ENCODE peak calls at places on chromosome 2, in seven cellular contexts. G is posterior vena cava, J is anterior cingulate cortex, C is fibroblast of the aortic adventitia, W is gastrocnemius medialis, U is amniotic stem cell, L is right atrium auricular region. E is an unnamed sample.

GRCh38 chr2:171963198-171963597 is 36.6 kb upstream of the METAP1D start:
- DNase-seq in G (no peak), J (no peak), C (no peak), W (no peak), U (no peak), L (no peak), E (no peak)

GRCh38 chr2:84788498-84788897 is 92.4 kb downstream of the TRABD2A start:
- DNase-seq in G (no peak), J (no peak), C (no peak), W (no peak), U (no peak), L (no peak), E (no peak)

GRCh38 chr2:8821276-8822217 is 15.9 kb downstream of the KIDINS220 start:
- DNase-seq in G (no peak), J (no peak), C (peak), W (peak), U (no peak), L (peak), E (no peak)

GRCh38 chr2:241216211-241216761 is 27.8 kb downstream of the ANO7 start:
- DNase-seq in G (no peak), J (no peak), C (no peak), W (no peak), U (no peak), L (no peak), E (no peak)

GRCh38 chr2:119220720-119221301 is 2.8 kb upstream of the STEAP3 start:
- DNase-seq in G (no peak), J (no peak), C (no peak), W (no peak), U (no peak), L (no peak), E (no peak)

GRCh38 chr2:176280156-176280555 is 10.9 kb downstream of the MTX2 start:
- DNase-seq in G (no peak), J (no peak), C (no peak), W (no peak), U (no peak), L (no peak), E (no peak)

GRCh38 chr2:102106133-102106556 is 36.4 kb upstream of the IL1R1 start:
- DNase-seq in G (no peak), J (no peak), C (peak), W (no peak), U (no peak), L (no peak), E (no peak)

GRCh38 chr2:127024769-127025356 is 82.1 kb downstream of the BIN1 start:
- DNase-seq in G (no peak), J (peak), C (no peak), W (no peak), U (peak), L (no peak), E (no peak)

GRCh38 chr2:132593171-132593570 is 76.8 kb downstream of the LYPD1 start:
- DNase-seq in G (no peak), J (no peak), C (peak), W (no peak), U (no peak), L (no peak), E (no peak)

GRCh38 chr2:7012141-7012809 is 95.1 kb downstream of the RNF144A start:
- DNase-seq in G (no peak), J (peak), C (peak), W (no peak), U (no peak), L (no peak), E (peak)

GRCh38 chr2:117232305-117232704 is 582.2 kb upstream of the DDX18 start:
- DNase-seq in G (no peak), J (no peak), C (no peak), W (no peak), U (no peak), L (no peak), E (no peak)

GRCh38 chr2:195620499-195620898 is 36.5 kb upstream of the SLC39A10 start:
- DNase-seq in G (no peak), J (no peak), C (no peak), W (no peak), U (no peak), L (no peak), E (no peak)

GRCh38 chr2:215780313-215780712 is 233.0 kb downstream of the MREG start:
- DNase-seq in G (no peak), J (no peak), C (no peak), W (no peak), U (no peak), L (no peak), E (no peak)

GRCh38 chr2:100052645-100053044 is 89.7 kb downstream of the AFF3 start:
- DNase-seq in G (no peak), J (no peak), C (no peak), W (no peak), U (no peak), L (no peak), E (no peak)

GRCh38 chr2:48781366-48781765 is 25.8 kb upstream of the LHCGR start:
- DNase-seq in G (no peak), J (no peak), C (no peak), W (no peak), U (no peak), L (no peak), E (no peak)

GRCh38 chr2:55587-56448 is 9.5 kb upstream of the FAM110C start:
- DNase-seq in G (no peak), J (no peak), C (no peak), W (no peak), U (no peak), L (no peak), E (no peak)

GRCh38 chr2:141923657-141924056 is 207.2 kb downstream of the LRP1B start:
- DNase-seq in G (no peak), J (no peak), C (peak), W (no peak), U (no peak), L (no peak), E (no peak)

GRCh38 chr2:219172231-219173154 is 2.7 kb upstream of the SLC23A3 start:
- DNase-seq in G (no peak), J (no peak), C (no peak), W (no peak), U (no peak), L (no peak), E (no peak)

GRCh38 chr2:181954538-181954883 is 31.1 kb upstream of the PPP1R1C start:
- DNase-seq in G (no peak), J (no peak), C (no peak), W (no peak), U (no peak), L (no peak), E (no peak)

GRCh38 chr2:133293544-133294270 is 274.6 kb downstream of the NCKAP5 start:
- DNase-seq in G (no peak), J (no peak), C (peak), W (no peak), U (no peak), L (no peak), E (no peak)

GRCh38 chr2:96174251-96175144 is 29.3 kb upstream of the DUSP2 start:
- DNase-seq in G (peak), J (peak), C (peak), W (peak), U (peak), L (peak), E (no peak)

GRCh38 chr2:181924336-181924735 is 32.8 kb downstream of the ITPRID2 start:
- DNase-seq in G (no peak), J (no peak), C (no peak), W (no peak), U (no peak), L (no peak), E (no peak)

GRCh38 chr2:80340022-80340421 is 35.5 kb upstream of the LRRTM1 start:
- DNase-seq in G (no peak), J (no peak), C (no peak), W (no peak), U (no peak), L (no peak), E (no peak)

GRCh38 chr2:84427235-84428138 is 31.6 kb downstream of the SUCLG1 start:
- DNase-seq in G (no peak), J (no peak), C (peak), W (no peak), U (no peak), L (no peak), E (no peak)

GRCh38 chr2:196230460-196230859 is 59.1 kb upstream of the STK17B start:
- DNase-seq in G (no peak), J (no peak), C (no peak), W (no peak), U (no peak), L (no peak), E (no peak)

GRCh38 chr2:102620367-102620766 is 1.0 kb downstream of the SLC9A2 start:
- DNase-seq in G (no peak), J (no peak), C (no peak), W (no peak), U (no peak), L (no peak), E (no peak)

GRCh38 chr2:48189552-48190228 is 283.4 kb upstream of the FBXO11 start:
- DNase-seq in G (no peak), J (no peak), C (no peak), W (peak), U (no peak), L (no peak), E (no peak)

GRCh38 chr2:37802899-37803379 is 122.1 kb upstream of the RMDN2 start:
- DNase-seq in G (no peak), J (no peak), C (peak), W (no peak), U (peak), L (no peak), E (no peak)

GRCh38 chr2:24474053-24474452 is 17.0 kb upstream of the NCOA1 start:
- DNase-seq in G (no peak), J (no peak), C (no peak), W (no peak), U (no peak), L (no peak), E (no peak)

GRCh38 chr2:10120938-10121574 is 1.5 kb upstream of the RRM2 start:
- DNase-seq in G (no peak), J (no peak), C (peak), W (no peak), U (no peak), L (no peak), E (no peak)

GRCh38 chr2:30373881-30374302 is 73.2 kb upstream of the LCLAT1 start:
- DNase-seq in G (no peak), J (no peak), C (peak), W (no peak), U (peak), L (no peak), E (no peak)

GRCh38 chr2:12819098-12819465 is 102.3 kb downstream of the TRIB2 start:
- DNase-seq in G (no peak), J (no peak), C (peak), W (peak), U (peak), L (peak), E (no peak)

GRCh38 chr2:43228782-43229659 is 2.6 kb upstream of the ZFP36L2 start:
- DNase-seq in G (peak), J (no peak), C (peak), W (no peak), U (no peak), L (no peak), E (no peak)

GRCh38 chr2:72940786-72941185 is 23.5 kb downstream of the EMX1 start:
- DNase-seq in G (no peak), J (no peak), C (peak), W (no peak), U (peak), L (no peak), E (no peak)

GRCh38 chr2:84223191-84223590 is 235.9 kb downstream of the SUCLG1 start:
- DNase-seq in G (no peak), J (no peak), C (no peak), W (no peak), U (no peak), L (no peak), E (no peak)

GRCh38 chr2:149597050-149598013 is 9.8 kb upstream of the MMADHC start:
- DNase-seq in G (no peak), J (no peak), C (peak), W (peak), U (peak), L (no peak), E (no peak)

GRCh38 chr2:131413148-131413747 is 49.3 kb upstream of the RAB6D start:
- DNase-seq in G (no peak), J (no peak), C (peak), W (no peak), U (peak), L (no peak), E (no peak)

E was measured in mesenteric fat pad.